ENCODE peak calls at places on chromosomes 3 and 15, in ten cellular contexts. One of them, this sample, is unnamed.

GRCh38 chr15:100209204-100209603 is 132.6 kb downstream of the ADAMTS17 start:
- DNase-seq in BJ: no peak
- DNase-seq in CD4-positive, alpha-beta T cell: no peak
- DNase-seq in fibroblast of the aortic adventitia: no peak
- DNase-seq in mammary epithelial cell: no peak
- DNase-seq in fibroblast of lung: no peak
- DNase-seq in IMR-90: no peak
- DNase-seq in left ventricle myocardium inferior: no peak
- DNase-seq in testis: no peak
- DNase-seq in body of pancreas: no peak
- DNase-seq in this sample: no peak

GRCh38 chr15:78437762-78438594 is at the start of gene IREB2:
- DNase-seq in BJ: peak; percentile 92
- DNase-seq in CD4-positive, alpha-beta T cell: peak; percentile 95
- DNase-seq in fibroblast of the aortic adventitia: peak; percentile 99
- DNase-seq in mammary epithelial cell: peak; percentile 97
- DNase-seq in fibroblast of lung: peak; percentile 94
- DNase-seq in IMR-90: peak; percentile 98
- DNase-seq in left ventricle myocardium inferior: peak; percentile 96
- DNase-seq in testis: peak; percentile 98
- DNase-seq in body of pancreas: peak; percentile 98
- DNase-seq in this sample: peak; percentile 96

GRCh38 chr3:137294839-137295238 is 337.1 kb downstream of the IL20RB start:
- DNase-seq in BJ: no peak
- DNase-seq in CD4-positive, alpha-beta T cell: no peak
- DNase-seq in fibroblast of the aortic adventitia: no peak
- DNase-seq in mammary epithelial cell: no peak
- DNase-seq in fibroblast of lung: no peak
- DNase-seq in IMR-90: no peak
- DNase-seq in left ventricle myocardium inferior: no peak
- DNase-seq in testis: no peak
- DNase-seq in body of pancreas: no peak
- DNase-seq in this sample: no peak

GRCh38 chr3:79985866-79986265 is 218.1 kb upstream of the ROBO1 start:
- DNase-seq in BJ: no peak
- DNase-seq in CD4-positive, alpha-beta T cell: no peak
- DNase-seq in fibroblast of the aortic adventitia: no peak
- DNase-seq in mammary epithelial cell: no peak
- DNase-seq in fibroblast of lung: no peak
- DNase-seq in IMR-90: no peak
- DNase-seq in left ventricle myocardium inferior: no peak
- DNase-seq in testis: no peak
- DNase-seq in body of pancreas: no peak
- DNase-seq in this sample: no peak

GRCh38 chr15:61122624-61123375 is 106.3 kb downstream of the RORA start:
- DNase-seq in BJ: no peak
- DNase-seq in CD4-positive, alpha-beta T cell: no peak
- DNase-seq in fibroblast of the aortic adventitia: no peak
- DNase-seq in mammary epithelial cell: no peak
- DNase-seq in fibroblast of lung: no peak
- DNase-seq in IMR-90: no peak
- DNase-seq in left ventricle myocardium inferior: no peak
- DNase-seq in testis: no peak
- DNase-seq in body of pancreas: no peak
- DNase-seq in this sample: no peak

GRCh38 chr3:119420196-119420595 is 43.2 kb downstream of the TMEM39A start:
- DNase-seq in BJ: no peak
- DNase-seq in CD4-positive, alpha-beta T cell: no peak
- DNase-seq in fibroblast of the aortic adventitia: no peak
- DNase-seq in mammary epithelial cell: no peak
- DNase-seq in fibroblast of lung: no peak
- DNase-seq in IMR-90: no peak
- DNase-seq in left ventricle myocardium inferior: no peak
- DNase-seq in testis: no peak
- DNase-seq in body of pancreas: no peak
- DNase-seq in this sample: no peak

GRCh38 chr3:46395210-46395661 is 11.6 kb downstream of the CCR5AS start:
- DNase-seq in BJ: no peak
- DNase-seq in CD4-positive, alpha-beta T cell: no peak
- DNase-seq in fibroblast of the aortic adventitia: no peak
- DNase-seq in mammary epithelial cell: no peak
- DNase-seq in fibroblast of lung: peak; percentile 38
- DNase-seq in IMR-90: peak; percentile 33
- DNase-seq in left ventricle myocardium inferior: no peak
- DNase-seq in testis: no peak
- DNase-seq in body of pancreas: no peak
- DNase-seq in this sample: no peak

GRCh38 chr3:124121379-124122336 is 129.7 kb upstream of the ROPN1 start:
- DNase-seq in BJ: no peak
- DNase-seq in CD4-positive, alpha-beta T cell: no peak
- DNase-seq in fibroblast of the aortic adventitia: no peak
- DNase-seq in mammary epithelial cell: no peak
- DNase-seq in fibroblast of lung: no peak
- DNase-seq in IMR-90: no peak
- DNase-seq in left ventricle myocardium inferior: no peak
- DNase-seq in testis: no peak
- DNase-seq in body of pancreas: no peak
- DNase-seq in this sample: no peak

GRCh38 chr3:193545304-193545703 is 9.4 kb downstream of the ATP13A4 start:
- DNase-seq in BJ: no peak
- DNase-seq in CD4-positive, alpha-beta T cell: no peak
- DNase-seq in fibroblast of the aortic adventitia: no peak
- DNase-seq in mammary epithelial cell: no peak
- DNase-seq in fibroblast of lung: no peak
- DNase-seq in IMR-90: no peak
- DNase-seq in left ventricle myocardium inferior: no peak
- DNase-seq in testis: no peak
- DNase-seq in body of pancreas: no peak
- DNase-seq in this sample: no peak

GRCh38 chr3:13839253-13839652 is 40.6 kb downstream of the WNT7A start:
- DNase-seq in BJ: no peak
- DNase-seq in CD4-positive, alpha-beta T cell: no peak
- DNase-seq in fibroblast of the aortic adventitia: no peak
- DNase-seq in mammary epithelial cell: no peak
- DNase-seq in fibroblast of lung: no peak
- DNase-seq in IMR-90: no peak
- DNase-seq in left ventricle myocardium inferior: no peak
- DNase-seq in testis: no peak
- DNase-seq in body of pancreas: no peak
- DNase-seq in this sample: no peak

GRCh38 chr3:22029480-22029879 is 278.5 kb upstream of the ZNF385D start:
- DNase-seq in BJ: no peak
- DNase-seq in CD4-positive, alpha-beta T cell: no peak
- DNase-seq in fibroblast of the aortic adventitia: no peak
- DNase-seq in mammary epithelial cell: no peak
- DNase-seq in fibroblast of lung: no peak
- DNase-seq in IMR-90: no peak
- DNase-seq in left ventricle myocardium inferior: no peak
- DNase-seq in testis: no peak
- DNase-seq in body of pancreas: no peak
- DNase-seq in this sample: no peak

GRCh38 chr15:91113036-91113435 is 13.0 kb downstream of the SV2B start:
- DNase-seq in BJ: no peak
- DNase-seq in CD4-positive, alpha-beta T cell: no peak
- DNase-seq in fibroblast of the aortic adventitia: no peak
- DNase-seq in mammary epithelial cell: peak; percentile 13
- DNase-seq in fibroblast of lung: no peak
- DNase-seq in IMR-90: no peak
- DNase-seq in left ventricle myocardium inferior: no peak
- DNase-seq in testis: no peak
- DNase-seq in body of pancreas: no peak
- DNase-seq in this sample: no peak

GRCh38 chr15:43008150-43008549 is 87.6 kb upstream of the TTBK2 start:
- DNase-seq in BJ: no peak
- DNase-seq in CD4-positive, alpha-beta T cell: no peak
- DNase-seq in fibroblast of the aortic adventitia: no peak
- DNase-seq in mammary epithelial cell: no peak
- DNase-seq in fibroblast of lung: no peak
- DNase-seq in IMR-90: no peak
- DNase-seq in left ventricle myocardium inferior: no peak
- DNase-seq in testis: no peak
- DNase-seq in body of pancreas: no peak
- DNase-seq in this sample: no peak

GRCh38 chr15:68372291-68372811 is 59.6 kb downstream of the ITGA11 start:
- DNase-seq in BJ: no peak
- DNase-seq in CD4-positive, alpha-beta T cell: no peak
- DNase-seq in fibroblast of the aortic adventitia: peak; percentile 16
- DNase-seq in mammary epithelial cell: peak; percentile 20
- DNase-seq in fibroblast of lung: peak; percentile 82
- DNase-seq in IMR-90: no peak
- DNase-seq in left ventricle myocardium inferior: no peak
- DNase-seq in testis: peak; percentile 42
- DNase-seq in body of pancreas: no peak
- DNase-seq in this sample: peak; percentile 18

GRCh38 chr3:15470261-15470660 is 42.9 kb downstream of the EAF1 start:
- DNase-seq in BJ: no peak
- DNase-seq in CD4-positive, alpha-beta T cell: no peak
- DNase-seq in fibroblast of the aortic adventitia: no peak
- DNase-seq in mammary epithelial cell: no peak
- DNase-seq in fibroblast of lung: no peak
- DNase-seq in IMR-90: no peak
- DNase-seq in left ventricle myocardium inferior: no peak
- DNase-seq in testis: no peak
- DNase-seq in body of pancreas: no peak
- DNase-seq in this sample: no peak
- TF ChIP-seq CTCF in BJ: no peak
- TF ChIP-seq CTCF in CD4-positive, alpha-beta T cell: no peak
- TF ChIP-seq CTCF in fibroblast of the aortic adventitia: no peak
- TF ChIP-seq CTCF in mammary epithelial cell: no peak
- TF ChIP-seq CTCF in fibroblast of lung: no peak
- TF ChIP-seq CTCF in IMR-90: no peak
- TF ChIP-seq CTCF in left ventricle myocardium inferior: no peak
- TF ChIP-seq CTCF in testis: no peak
- TF ChIP-seq CTCF in body of pancreas: no peak
- TF ChIP-seq CTCF in this sample: peak; percentile 14

DNA sequence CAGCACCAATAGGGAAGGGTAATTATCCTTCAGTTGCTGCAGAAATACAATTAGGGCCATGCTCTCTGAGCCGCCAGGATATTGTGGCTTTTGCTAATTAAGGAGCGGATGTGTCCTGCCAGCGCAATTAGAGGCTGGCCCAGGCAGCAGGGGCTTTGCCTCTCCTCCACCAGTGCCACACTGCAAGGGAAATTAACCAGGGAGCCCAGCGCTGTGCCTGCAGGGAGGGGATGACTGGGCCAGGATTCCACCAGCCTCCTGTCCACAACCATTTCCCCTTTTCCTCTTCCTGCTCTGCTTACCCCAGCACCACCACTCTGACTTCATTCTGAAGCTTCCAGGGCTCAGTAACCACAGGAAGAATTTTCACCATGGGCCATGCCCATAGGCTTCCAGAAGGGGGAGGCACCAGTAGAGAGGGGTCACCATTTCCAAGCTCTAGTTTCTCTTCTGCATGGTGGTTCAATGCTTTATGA is 10.3 kb upstream of the AEN start:
- DNase-seq in BJ: no peak
- DNase-seq in CD4-positive, alpha-beta T cell: no peak
- DNase-seq in fibroblast of the aortic adventitia: no peak
- DNase-seq in mammary epithelial cell: no peak
- DNase-seq in fibroblast of lung: peak; percentile 20
- DNase-seq in IMR-90: peak; percentile 13
- DNase-seq in left ventricle myocardium inferior: no peak
- DNase-seq in testis: no peak
- DNase-seq in body of pancreas: no peak
- DNase-seq in this sample: peak; percentile 51
- TF ChIP-seq CTCF in BJ: peak; percentile 33
- TF ChIP-seq CTCF in CD4-positive, alpha-beta T cell: no peak
- TF ChIP-seq CTCF in fibroblast of the aortic adventitia: no peak
- TF ChIP-seq CTCF in mammary epithelial cell: no peak
- TF ChIP-seq CTCF in fibroblast of lung: peak; percentile 13
- TF ChIP-seq CTCF in IMR-90: peak; percentile 13
- TF ChIP-seq CTCF in left ventricle myocardium inferior: no peak
- TF ChIP-seq CTCF in testis: no peak
- TF ChIP-seq CTCF in body of pancreas: no peak
- TF ChIP-seq CTCF in this sample: peak; percentile 58

GRCh38 chr15:72771329-72771725 is 12.2 kb downstream of the ADPGK start:
- DNase-seq in BJ: no peak
- DNase-seq in CD4-positive, alpha-beta T cell: no peak
- DNase-seq in fibroblast of the aortic adventitia: no peak
- DNase-seq in mammary epithelial cell: no peak
- DNase-seq in fibroblast of lung: no peak
- DNase-seq in IMR-90: no peak
- DNase-seq in left ventricle myocardium inferior: no peak
- DNase-seq in testis: no peak
- DNase-seq in body of pancreas: no peak
- DNase-seq in this sample: no peak
- TF ChIP-seq CTCF in BJ: no peak
- TF ChIP-seq CTCF in CD4-positive, alpha-beta T cell: no peak
- TF ChIP-seq CTCF in fibroblast of the aortic adventitia: no peak
- TF ChIP-seq CTCF in mammary epithelial cell: no peak
- TF ChIP-seq CTCF in fibroblast of lung: no peak
- TF ChIP-seq CTCF in IMR-90: no peak
- TF ChIP-seq CTCF in left ventricle myocardium inferior: no peak
- TF ChIP-seq CTCF in testis: no peak
- TF ChIP-seq CTCF in body of pancreas: no peak
- TF ChIP-seq CTCF in this sample: no peak

DNA sequence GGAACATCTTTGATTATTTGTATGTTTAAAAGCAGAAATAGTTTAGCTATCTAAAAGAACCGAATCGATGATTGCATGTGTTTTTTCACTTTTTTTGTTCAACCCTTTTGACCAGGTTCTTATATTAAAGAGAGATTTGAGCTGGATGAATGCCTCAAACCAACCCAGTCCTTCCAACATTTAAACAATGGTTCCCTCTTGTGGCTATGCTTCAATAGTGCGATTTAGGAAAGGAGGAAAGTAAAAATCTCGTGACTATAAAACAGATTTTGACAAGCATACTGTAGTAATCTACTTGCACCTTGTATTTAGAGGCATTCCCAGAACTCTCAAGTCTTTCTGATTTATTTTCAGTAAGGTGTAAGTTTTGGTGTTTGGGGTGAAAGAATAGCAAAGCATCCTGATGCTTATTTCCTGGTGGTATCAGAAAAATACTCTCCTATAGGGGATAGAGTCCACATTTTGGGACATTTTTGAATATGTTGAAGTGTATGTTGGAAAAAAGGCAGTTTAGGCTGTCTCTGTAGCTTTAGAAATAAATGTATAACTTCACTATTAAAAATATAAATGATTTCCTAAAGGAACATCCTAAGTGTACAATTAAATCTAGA is 159.6 kb upstream of the KCNH8 start:
- DNase-seq in BJ: no peak
- DNase-seq in CD4-positive, alpha-beta T cell: no peak
- DNase-seq in fibroblast of the aortic adventitia: peak; percentile 2
- DNase-seq in mammary epithelial cell: peak; percentile 8
- DNase-seq in fibroblast of lung: peak; percentile 1
- DNase-seq in IMR-90: no peak
- DNase-seq in left ventricle myocardium inferior: no peak
- DNase-seq in testis: no peak
- DNase-seq in body of pancreas: no peak
- DNase-seq in this sample: no peak
- TF ChIP-seq CTCF in BJ: no peak
- TF ChIP-seq CTCF in CD4-positive, alpha-beta T cell: peak; percentile 84
- TF ChIP-seq CTCF in fibroblast of the aortic adventitia: no peak
- TF ChIP-seq CTCF in mammary epithelial cell: peak; percentile 29
- TF ChIP-seq CTCF in fibroblast of lung: no peak
- TF ChIP-seq CTCF in IMR-90: no peak
- TF ChIP-seq CTCF in left ventricle myocardium inferior: peak; percentile 52
- TF ChIP-seq CTCF in testis: peak; percentile 56
- TF ChIP-seq CTCF in body of pancreas: peak; percentile 40
- TF ChIP-seq CTCF in this sample: peak; percentile 50

This sample was measured in HFFc6.